ENCODE peak calls at places on chromosomes 4 and X, in four cellular contexts. Q, B, I and J are unnamed samples.
A peak's percentile ranks its signal among the peaks of the same experiment; 100 is the strongest.

GRCh38 chr4:175469519-175469918 is 342.5 kb downstream of the GPM6A start:
- DNase-seq in Q (no peak), B (no peak), I (no peak), J (no peak)

GRCh38 chr4:175560628-175561027 is 251.4 kb downstream of the GPM6A start:
- DNase-seq in Q (peak; percentile 32), B (no peak), I (peak; percentile 7), J (no peak)

GRCh38 chrX:92232182-92232581 is 453.0 kb downstream of the PCDH11X start:
- DNase-seq in Q (no peak), B (peak; percentile 0), I (peak; percentile 16), J (no peak)

GRCh38 chrX:120306640-120307039 is 4.6 kb downstream of the TMEM255A start:
- DNase-seq in Q (no peak), B (no peak), I (no peak), J (no peak)

GRCh38 chr4:176789955-176790354 is 2.8 kb downstream of the VEGFC start:
- DNase-seq in Q (peak; percentile 23), B (peak; percentile 31), I (peak; percentile 53), J (peak; percentile 3)

GRCh38 chr4:182339246-182339645 is 96.0 kb downstream of the TENM3 start:
- DNase-seq in Q (no peak), B (no peak), I (no peak), J (no peak)

GRCh38 chr4:26372525-26373172 is 51.8 kb downstream of the RBPJ start:
- DNase-seq in Q (no peak), B (peak; percentile 90), I (peak; percentile 51), J (peak; percentile 72)

GRCh38 chr4:99100876-99101275 is 12.3 kb upstream of the ADH5 start:
- DNase-seq in Q (no peak), B (no peak), I (no peak), J (no peak)

GRCh38 chrX:108139303-108139702 is 47.7 kb downstream of the ATG4A start:
- DNase-seq in Q (no peak), B (no peak), I (peak; percentile 21), J (peak; percentile 25)

GRCh38 chr4:63786181-63786580 is 623.1 kb downstream of the TECRL start:
- DNase-seq in Q (no peak), B (no peak), I (no peak), J (no peak)

GRCh38 chrX:70508296-70508911 is 63.8 kb downstream of the DLG3 start:
- DNase-seq in Q (no peak), B (peak; percentile 44), I (no peak), J (no peak)

GRCh38 chr4:5027366-5027765 is 8.1 kb upstream of the CYTL1 start:
- DNase-seq in Q (no peak), B (no peak), I (no peak), J (no peak)

GRCh38 chr4:139767585-139767984 is 102.0 kb downstream of the MGST2 start:
- DNase-seq in Q (no peak), B (no peak), I (no peak), J (no peak)

GRCh38 chrX:123291623-123292022 is 107.5 kb downstream of the GRIA3 start:
- DNase-seq in Q (no peak), B (no peak), I (peak; percentile 3), J (no peak)

GRCh38 chrX:79630033-79631009 is 263.2 kb upstream of the ITM2A start:
- DNase-seq in Q (no peak), B (no peak), I (no peak), J (no peak)

GRCh38 chrX:68599256-68600152 is 48.0 kb upstream of the STARD8 start:
- DNase-seq in Q (no peak), B (no peak), I (peak; percentile 15), J (peak; percentile 10)

GRCh38 chrX:18654873-18655836 is 16.8 kb downstream of the RS1 start:
- DNase-seq in Q (no peak), B (peak; percentile 28), I (no peak), J (no peak)

GRCh38 chrX:78123190-78123589 is 16.3 kb downstream of the TAF9B start:
- DNase-seq in Q (no peak), B (no peak), I (no peak), J (no peak)

GRCh38 chr4:25654971-25655963 is at the start of gene SLC34A2:
- DNase-seq in Q (no peak), B (peak; percentile 7), I (peak; percentile 33), J (no peak)

GRCh38 chr4:38757945-38758344 is 24.8 kb downstream of the TLR10 start:
- DNase-seq in Q (peak; percentile 61), B (no peak), I (no peak), J (peak; percentile 20)

GRCh38 chrX:19863237-19864223 is 23.9 kb downstream of the SH3KBP1 start:
- DNase-seq in Q (no peak), B (no peak), I (no peak), J (no peak)

GRCh38 chrX:48468247-48468671 is 1.8 kb downstream of the SLC38A5 start:
- DNase-seq in Q (no peak), B (no peak), I (no peak), J (peak; percentile 77)

GRCh38 chr4:158172558-158173258 is at the start of gene GASK1B:
- DNase-seq in Q (peak; percentile 49), B (peak; percentile 81), I (peak; percentile 47), J (peak; percentile 14)

GRCh38 chr4:150501019-150501727 is 80.8 kb upstream of the MAB21L2 start:
- DNase-seq in Q (no peak), B (no peak), I (no peak), J (no peak)

GRCh38 chrX:44344194-44344593 is 722 bp upstream of the EFHC2 start:
- DNase-seq in Q (no peak), B (no peak), I (no peak), J (peak; percentile 62)

GRCh38 chr4:55768291-55768690 is 51.3 kb upstream of the EXOC1L start:
- DNase-seq in Q (no peak), B (peak; percentile 20), I (no peak), J (no peak)

GRCh38 chr4:55396305-55397023 is 707 bp downstream of the TMEM165 start:
- DNase-seq in Q (no peak), B (peak; percentile 31), I (peak; percentile 79), J (peak; percentile 56)

GRCh38 chrX:67520671-67521070 is 23.1 kb upstream of the AR start:
- DNase-seq in Q (no peak), B (no peak), I (no peak), J (no peak)

GRCh38 chr4:54902261-54902660 is 223.1 kb downstream of the KDR start:
- DNase-seq in Q (no peak), B (no peak), I (no peak), J (no peak)

GRCh38 chr4:84327526-84327925 is 171.6 kb downstream of the NKX6-1 start:
- DNase-seq in Q (no peak), B (no peak), I (no peak), J (no peak)

GRCh38 chr4:112514449-112515277 is 1.3 kb downstream of the NEUROG2 start:
- DNase-seq in Q (no peak), B (no peak), I (peak; percentile 64), J (no peak)

GRCh38 chr4:122764808-122765189 is 32.3 kb downstream of the BBS12 start:
- DNase-seq in Q (no peak), B (no peak), I (no peak), J (no peak)

GRCh38 chrX:47992093-47992375 is 11.8 kb downstream of the ZNF182 start:
- DNase-seq in Q (no peak), B (no peak), I (no peak), J (no peak)

GRCh38 chr4:88177981-88178632 is 19.7 kb upstream of the ABCG2 start:
- DNase-seq in Q (peak; percentile 34), B (peak; percentile 28), I (no peak), J (peak; percentile 17)

GRCh38 chr4:6324461-6324998 is 54.9 kb downstream of the WFS1 start:
- DNase-seq in Q (no peak), B (no peak), I (no peak), J (no peak)

GRCh38 chr4:128287159-128287870 is at the start of gene PGRMC2:
- DNase-seq in Q (no peak), B (no peak), I (peak; percentile 61), J (peak; percentile 29)

GRCh38 chr4:136680271-136680670 is 852.0 kb downstream of the PCDH18 start:
- DNase-seq in Q (no peak), B (no peak), I (peak; percentile 40), J (no peak)
- TF ChIP-seq ELF1 in Q (no peak), B (no peak), I (no peak), J (no peak)

DNA sequence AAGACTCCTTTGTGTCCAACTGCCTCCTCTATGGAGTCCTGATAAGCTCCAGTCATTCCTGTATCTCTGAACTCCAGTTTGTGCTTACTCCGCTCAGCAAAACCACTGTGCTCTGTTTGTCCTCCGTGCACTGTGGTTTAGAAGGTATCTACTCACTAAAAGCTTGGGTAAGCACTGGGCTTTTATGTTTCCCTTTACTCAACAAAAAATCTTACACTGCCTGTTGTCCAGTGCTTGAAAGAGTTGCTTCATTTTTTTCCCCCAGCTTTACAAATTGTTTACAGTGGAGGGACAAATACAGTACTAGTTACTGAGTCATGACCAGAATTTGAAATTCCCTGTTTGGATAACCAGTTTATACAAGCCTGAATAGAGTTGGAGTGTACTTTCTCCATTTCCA is 545.3 kb upstream of the FAT1 start:
- DNase-seq in Q (no peak), B (peak; percentile 16), I (no peak), J (no peak)
- TF ChIP-seq ELF1 in Q (no peak), B (no peak), I (no peak), J (no peak)

GRCh38 chrX:129566081-129566480 is 26.0 kb downstream of the OCRL start:
- DNase-seq in Q (no peak), B (no peak), I (no peak), J (no peak)

GRCh38 chrX:129561453-129561852 is 21.4 kb downstream of the OCRL start:
- DNase-seq in Q (no peak), B (no peak), I (no peak), J (no peak)

GRCh38 chrX:129568349-129568748 is 28.3 kb downstream of the OCRL start:
- DNase-seq in Q (no peak), B (no peak), I (no peak), J (no peak)

GRCh38 chrX:129559800-129560199 is 19.7 kb downstream of the OCRL start:
- DNase-seq in Q (no peak), B (no peak), I (no peak), J (no peak)

GRCh38 chrX:129565046-129565649 is 25.1 kb downstream of the OCRL start:
- DNase-seq in Q (no peak), B (no peak), I (no peak), J (no peak)
- TF ChIP-seq ELF1 in Q (no peak), B (no peak), I (no peak), J (no peak)

GRCh38 chr4:172974586-172974985 is 194.0 kb upstream of the GALNT7 start:
- DNase-seq in Q (no peak), B (no peak), I (no peak), J (no peak)
- TF ChIP-seq ELF1 in Q (no peak), B (no peak), I (no peak), J (no peak)

GRCh38 chrX:36986231-36986630 is 21.9 kb upstream of the FAM47C start:
- DNase-seq in Q (no peak), B (no peak), I (peak; percentile 5), J (no peak)
- TF ChIP-seq ELF1 in Q (no peak), B (no peak), I (no peak), J (no peak)